ENCODE peak calls at places on chromosomes 13 and 19, in nine cellular contexts. One of them, this sample, is unnamed.

GRCh38 chr19:1107655-1108261 is 4.0 kb downstream of the GPX4 start:
- DNase-seq in body of pancreas: no peak
- DNase-seq in AG09309: no peak
- DNase-seq in pancreas: peak; percentile 72
- DNase-seq in IMR-90: no peak
- DNase-seq in AG04450: no peak
- DNase-seq in GM12878: no peak
- DNase-seq in osteoblast: no peak
- DNase-seq in mammary epithelial cell: no peak
- DNase-seq in this sample: no peak

GRCh38 chr13:36438594-36439483 is 6.5 kb downstream of the CCNA1 start:
- DNase-seq in body of pancreas: no peak
- DNase-seq in AG09309: no peak
- DNase-seq in pancreas: no peak
- DNase-seq in IMR-90: no peak
- DNase-seq in AG04450: no peak
- DNase-seq in GM12878: no peak
- DNase-seq in osteoblast: no peak
- DNase-seq in mammary epithelial cell: no peak
- DNase-seq in this sample: no peak

GRCh38 chr19:52922841-52923781 is at the start of gene ZNF888:
- DNase-seq in body of pancreas: peak; percentile 92
- DNase-seq in AG09309: no peak
- DNase-seq in pancreas: peak; percentile 95
- DNase-seq in IMR-90: peak; percentile 70
- DNase-seq in AG04450: no peak
- DNase-seq in GM12878: peak; percentile 57
- DNase-seq in osteoblast: peak; percentile 95
- DNase-seq in mammary epithelial cell: peak; percentile 86
- DNase-seq in this sample: peak; percentile 81

GRCh38 chr19:16319466-16319865 is 5.2 kb upstream of the KLF2 start:
- DNase-seq in body of pancreas: no peak
- DNase-seq in AG09309: no peak
- DNase-seq in pancreas: no peak
- DNase-seq in IMR-90: peak; percentile 49
- DNase-seq in AG04450: no peak
- DNase-seq in GM12878: no peak
- DNase-seq in osteoblast: peak; percentile 68
- DNase-seq in mammary epithelial cell: no peak
- DNase-seq in this sample: peak; percentile 76

GRCh38 chr13:44244288-44244687 is 129.3 kb upstream of the SERP2 start:
- DNase-seq in body of pancreas: no peak
- DNase-seq in AG09309: peak; percentile 47
- DNase-seq in pancreas: no peak
- DNase-seq in IMR-90: peak; percentile 81
- DNase-seq in AG04450: no peak
- DNase-seq in GM12878: no peak
- DNase-seq in osteoblast: no peak
- DNase-seq in mammary epithelial cell: peak; percentile 32
- DNase-seq in this sample: no peak

GRCh38 chr19:19405919-19406877 is 723 bp downstream of the GATAD2A start:
- DNase-seq in body of pancreas: peak; percentile 56
- DNase-seq in AG09309: no peak
- DNase-seq in pancreas: peak; percentile 86
- DNase-seq in IMR-90: peak; percentile 60
- DNase-seq in AG04450: no peak
- DNase-seq in GM12878: no peak
- DNase-seq in osteoblast: peak; percentile 88
- DNase-seq in mammary epithelial cell: peak; percentile 50
- DNase-seq in this sample: peak; percentile 51

GRCh38 chr13:46899801-46900200 is 2.9 kb upstream of the HTR2A start:
- DNase-seq in body of pancreas: no peak
- DNase-seq in AG09309: no peak
- DNase-seq in pancreas: no peak
- DNase-seq in IMR-90: no peak
- DNase-seq in AG04450: no peak
- DNase-seq in GM12878: no peak
- DNase-seq in osteoblast: no peak
- DNase-seq in mammary epithelial cell: no peak
- DNase-seq in this sample: no peak

GRCh38 chr13:76886005-76886291 is 257 bp downstream of the KCTD12 start:
- DNase-seq in body of pancreas: no peak
- DNase-seq in AG09309: no peak
- DNase-seq in pancreas: no peak
- DNase-seq in IMR-90: no peak
- DNase-seq in AG04450: no peak
- DNase-seq in GM12878: no peak
- DNase-seq in osteoblast: no peak
- DNase-seq in mammary epithelial cell: no peak
- DNase-seq in this sample: no peak

GRCh38 chr13:29543230-29544215 is 52.0 kb downstream of the SLC7A1 start:
- DNase-seq in body of pancreas: no peak
- DNase-seq in AG09309: no peak
- DNase-seq in pancreas: no peak
- DNase-seq in IMR-90: peak; percentile 60
- DNase-seq in AG04450: no peak
- DNase-seq in GM12878: peak; percentile 44
- DNase-seq in osteoblast: no peak
- DNase-seq in mammary epithelial cell: peak; percentile 4
- DNase-seq in this sample: peak; percentile 48

GRCh38 chr13:21443171-21443570 is 15.9 kb downstream of the ZDHHC20 start:
- DNase-seq in body of pancreas: no peak
- DNase-seq in AG09309: no peak
- DNase-seq in pancreas: no peak
- DNase-seq in IMR-90: no peak
- DNase-seq in AG04450: no peak
- DNase-seq in GM12878: no peak
- DNase-seq in osteoblast: no peak
- DNase-seq in mammary epithelial cell: no peak
- DNase-seq in this sample: no peak

GRCh38 chr13:76663941-76664340 is 222.3 kb downstream of the KCTD12 start:
- DNase-seq in body of pancreas: no peak
- DNase-seq in AG09309: no peak
- DNase-seq in pancreas: no peak
- DNase-seq in IMR-90: peak; percentile 17
- DNase-seq in AG04450: no peak
- DNase-seq in GM12878: no peak
- DNase-seq in osteoblast: peak; percentile 48
- DNase-seq in mammary epithelial cell: no peak
- DNase-seq in this sample: peak; percentile 45

GRCh38 chr13:90302113-90302512 is 1045.4 kb upstream of the MIR17HG start:
- DNase-seq in body of pancreas: no peak
- DNase-seq in AG09309: peak; percentile 29
- DNase-seq in pancreas: no peak
- DNase-seq in IMR-90: peak; percentile 10
- DNase-seq in AG04450: no peak
- DNase-seq in GM12878: no peak
- DNase-seq in osteoblast: no peak
- DNase-seq in mammary epithelial cell: peak; percentile 67
- DNase-seq in this sample: peak; percentile 79

GRCh38 chr19:756232-756631 is 5.3 kb downstream of the MISP start:
- DNase-seq in body of pancreas: no peak
- DNase-seq in AG09309: no peak
- DNase-seq in pancreas: no peak
- DNase-seq in IMR-90: peak; percentile 49
- DNase-seq in AG04450: no peak
- DNase-seq in GM12878: no peak
- DNase-seq in osteoblast: peak; percentile 94
- DNase-seq in mammary epithelial cell: peak; percentile 60
- DNase-seq in this sample: peak; percentile 73

GRCh38 chr19:29866011-29866410 is 54.2 kb downstream of the CCNE1 start:
- DNase-seq in body of pancreas: no peak
- DNase-seq in AG09309: no peak
- DNase-seq in pancreas: no peak
- DNase-seq in IMR-90: no peak
- DNase-seq in AG04450: no peak
- DNase-seq in GM12878: no peak
- DNase-seq in osteoblast: no peak
- DNase-seq in mammary epithelial cell: no peak
- DNase-seq in this sample: no peak

GRCh38 chr13:69319659-69320058 is 788.0 kb upstream of the ATXN8OS start:
- DNase-seq in body of pancreas: no peak
- DNase-seq in AG09309: no peak
- DNase-seq in pancreas: no peak
- DNase-seq in IMR-90: no peak
- DNase-seq in AG04450: no peak
- DNase-seq in GM12878: no peak
- DNase-seq in osteoblast: no peak
- DNase-seq in mammary epithelial cell: no peak
- DNase-seq in this sample: no peak

GRCh38 chr19:47110521-47111080 is 3.0 kb downstream of the ZC3H4 start:
- DNase-seq in body of pancreas: no peak
- DNase-seq in AG09309: no peak
- DNase-seq in pancreas: no peak
- DNase-seq in IMR-90: no peak
- DNase-seq in AG04450: no peak
- DNase-seq in GM12878: no peak
- DNase-seq in osteoblast: no peak
- DNase-seq in mammary epithelial cell: peak; percentile 24
- DNase-seq in this sample: no peak

DNA sequence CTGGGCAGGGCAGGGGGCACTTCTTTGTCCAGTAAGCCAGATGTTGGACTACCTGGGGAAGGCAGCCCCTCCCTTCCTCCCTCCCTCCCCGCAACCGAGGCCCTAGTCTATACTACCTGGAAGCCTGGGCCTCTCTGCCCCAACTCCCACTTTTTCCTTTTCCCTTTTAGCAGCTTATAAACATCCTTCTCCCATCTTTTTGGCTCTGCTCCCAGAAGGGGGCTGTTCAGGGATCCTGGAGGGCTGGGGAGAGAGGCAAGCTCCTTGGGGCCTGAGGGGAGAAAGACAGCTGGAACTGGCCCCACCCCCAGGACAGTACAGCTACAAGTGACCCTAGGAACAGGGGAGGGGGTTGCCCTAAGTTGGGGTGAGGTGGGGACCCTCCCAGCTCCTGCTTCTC is 44.9 kb downstream of the LYL1 start:
- DNase-seq in body of pancreas: no peak
- DNase-seq in AG09309: no peak
- DNase-seq in pancreas: no peak
- DNase-seq in IMR-90: peak; percentile 47
- DNase-seq in AG04450: no peak
- DNase-seq in GM12878: no peak
- DNase-seq in osteoblast: no peak
- DNase-seq in mammary epithelial cell: no peak
- DNase-seq in this sample: peak; percentile 52
- H3K4me3 ChIP-seq in body of pancreas: no peak overlapping the region
- H3K4me3 ChIP-seq in AG09309: no peak overlapping the region
- H3K4me3 ChIP-seq in pancreas: no peak overlapping the region
- H3K4me3 ChIP-seq in IMR-90: no peak overlapping the region
- H3K4me3 ChIP-seq in AG04450: no peak overlapping the region
- H3K4me3 ChIP-seq in GM12878: no peak overlapping the region
- H3K4me3 ChIP-seq in osteoblast: no peak overlapping the region
- H3K4me3 ChIP-seq in mammary epithelial cell: no peak overlapping the region
- H3K4me3 ChIP-seq in this sample: no peak overlapping the region

DNA sequence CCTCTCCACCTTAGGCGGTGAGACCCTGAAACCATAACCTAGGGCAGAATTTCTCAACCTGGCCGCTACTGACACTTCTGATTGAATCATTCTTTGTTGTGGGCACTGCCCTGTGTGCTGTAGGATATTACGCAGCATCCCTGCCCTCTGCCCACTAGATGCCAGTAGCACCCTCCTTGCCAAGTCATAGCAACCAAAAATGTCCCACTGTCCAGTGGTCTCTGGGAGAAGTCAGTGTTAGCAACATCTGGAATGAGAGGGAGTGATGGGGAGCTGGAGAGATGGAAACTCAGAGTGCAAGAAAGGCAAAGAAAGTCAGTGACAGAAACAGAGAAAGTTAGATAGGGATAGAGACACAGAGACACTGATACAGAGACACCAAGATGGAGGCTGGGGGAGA is 13.6 kb downstream of the KLK4 start:
- DNase-seq in body of pancreas: no peak
- DNase-seq in AG09309: no peak
- DNase-seq in pancreas: no peak
- DNase-seq in IMR-90: no peak
- DNase-seq in AG04450: no peak
- DNase-seq in GM12878: no peak
- DNase-seq in osteoblast: no peak
- DNase-seq in mammary epithelial cell: peak; percentile 70
- DNase-seq in this sample: no peak
- TF ChIP-seq CTCF in body of pancreas: no peak
- TF ChIP-seq CTCF in AG09309: no peak
- TF ChIP-seq CTCF in pancreas: no peak
- TF ChIP-seq CTCF in IMR-90: no peak
- TF ChIP-seq CTCF in AG04450: no peak
- TF ChIP-seq CTCF in GM12878: peak; percentile 46
- TF ChIP-seq CTCF in osteoblast: no peak
- TF ChIP-seq CTCF in mammary epithelial cell: peak; percentile 35
- TF ChIP-seq CTCF in this sample: no peak

GRCh38 chr19:37718357-37718756 is 1.2 kb downstream of the ZNF607 start:
- DNase-seq in body of pancreas: no peak
- DNase-seq in AG09309: no peak
- DNase-seq in pancreas: no peak
- DNase-seq in IMR-90: no peak
- DNase-seq in AG04450: no peak
- DNase-seq in GM12878: no peak
- DNase-seq in osteoblast: no peak
- DNase-seq in mammary epithelial cell: peak; percentile 2
- DNase-seq in this sample: no peak
- H3K4me3 ChIP-seq in body of pancreas: peak overlapping the region; percentile 89
- H3K4me3 ChIP-seq in AG09309: peak overlapping the region; percentile 76
- H3K4me3 ChIP-seq in pancreas: peak overlapping the region; percentile 80
- H3K4me3 ChIP-seq in IMR-90: peak overlapping the region; percentile 81
- H3K4me3 ChIP-seq in AG04450: peak overlapping the region; percentile 93
- H3K4me3 ChIP-seq in GM12878: peak overlapping the region; percentile 69
- H3K4me3 ChIP-seq in osteoblast: peak overlapping the region; percentile 85
- H3K4me3 ChIP-seq in mammary epithelial cell: peak overlapping the region; percentile 76
- H3K4me3 ChIP-seq in this sample: peak overlapping the region; percentile 90

DNA sequence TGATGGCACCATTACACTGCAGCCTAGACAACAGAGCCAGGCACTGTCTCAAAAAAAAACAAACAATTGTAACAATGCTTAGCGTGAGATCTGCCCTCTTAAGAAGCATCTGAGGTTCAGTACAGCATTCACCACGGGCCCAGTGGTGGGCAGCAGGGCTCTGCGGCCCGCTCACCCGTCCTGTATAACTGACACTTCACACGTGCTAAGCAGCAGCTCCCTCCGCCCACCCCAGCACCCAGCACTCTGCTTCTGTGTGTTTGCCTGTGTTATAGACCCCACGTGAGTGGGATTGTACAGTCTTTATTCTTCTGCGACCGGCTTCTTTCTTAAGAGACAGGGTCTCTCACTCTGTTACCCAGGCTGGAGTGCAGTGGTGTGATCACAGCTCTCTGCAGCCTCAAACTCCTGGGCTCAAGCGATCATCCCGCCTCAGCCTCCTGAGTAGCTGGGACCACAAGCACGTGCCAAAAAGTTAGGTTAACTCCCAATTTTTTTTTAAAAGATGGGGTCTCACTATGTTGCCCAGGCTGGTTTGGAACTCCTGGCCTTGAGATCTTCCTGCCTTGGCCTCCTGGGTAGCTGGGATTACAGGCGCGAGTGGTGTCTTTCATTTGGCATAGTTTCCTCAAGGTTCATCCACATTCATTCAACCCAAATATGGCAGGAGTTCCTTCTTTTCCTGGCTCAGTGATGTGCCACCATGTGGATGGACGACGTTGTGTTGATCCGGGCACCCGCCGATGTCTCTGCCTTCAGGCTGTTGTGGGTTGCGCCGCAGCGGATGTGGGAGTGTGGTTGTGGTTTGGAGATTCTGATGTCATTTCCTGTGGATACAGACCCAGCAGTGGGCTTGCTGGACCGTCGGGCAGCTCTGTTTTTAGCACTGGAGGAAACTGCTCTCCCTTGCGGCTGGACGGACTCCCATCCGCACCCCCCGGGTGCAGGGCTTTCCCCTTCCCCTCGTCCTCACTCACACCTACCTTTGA is 170.0 kb downstream of the KDM4B start:
- DNase-seq in body of pancreas: peak; percentile 63
- DNase-seq in AG09309: peak; percentile 38
- DNase-seq in pancreas: peak; percentile 43
- DNase-seq in IMR-90: peak; percentile 47
- DNase-seq in AG04450: no peak
- DNase-seq in GM12878: peak; percentile 79
- DNase-seq in osteoblast: peak; percentile 99
- DNase-seq in mammary epithelial cell: peak; percentile 79
- DNase-seq in this sample: peak; percentile 70
- TF ChIP-seq CTCF in body of pancreas: no peak
- TF ChIP-seq CTCF in AG09309: no peak
- TF ChIP-seq CTCF in pancreas: no peak
- TF ChIP-seq CTCF in IMR-90: no peak
- TF ChIP-seq CTCF in AG04450: no peak
- TF ChIP-seq CTCF in GM12878: no peak
- TF ChIP-seq CTCF in osteoblast: no peak
- TF ChIP-seq CTCF in mammary epithelial cell: no peak
- TF ChIP-seq CTCF in this sample: no peak